ENCODE peak calls at places on chromosome 14, in seven cellular contexts. Z is occipital lobe; M is cardiac muscle cell; Y is fibroblast of gingiva; X is activated naive CD4-positive, alpha-beta T cell treated with anti-CD3 and anti-CD28 coated beads, Interleukin-2, amount 10 ng/mL, durations not matched to agents 7 days and 5 days; L is T47D; A is heart left ventricle. R is an unnamed sample.

GRCh38 chr14:67483599-67484270 is 4.8 kb downstream of the TMEM229B start:
- DNase-seq in Z (no peak), M (no peak), L (no peak), X (no peak), Y (no peak), A (no peak), R (no peak)

GRCh38 chr14:94548999-94549985 is 11.9 kb upstream of the SERPINA4 start:
- DNase-seq in L (peak), M (peak), A (peak), X (peak), Y (peak), Z (peak), R (peak)

GRCh38 chr14:101737414-101738367 is 23.8 kb upstream of the PPP2R5C start:
- DNase-seq in L (no peak), Y (no peak), Z (no peak), A (no peak), M (no peak), X (peak), R (no peak)

GRCh38 chr14:69792887-69793421 is 4.1 kb downstream of the SLC10A1 start:
- DNase-seq in Z (no peak), X (no peak), L (no peak), Y (no peak), M (no peak), A (no peak), R (no peak)

GRCh38 chr14:75982724-75983358 is 1.0 kb upstream of the TGFB3 start:
- DNase-seq in Z (peak), M (no peak), L (peak), X (no peak), Y (peak), A (peak), R (peak)

GRCh38 chr14:98607341-98607910 is 664.6 kb downstream of the BCL11B start:
- DNase-seq in Y (no peak), X (no peak), M (no peak), A (no peak), L (no peak), Z (no peak), R (no peak)

GRCh38 chr14:101560534-101561113 is 671 bp upstream of the DIO3 start:
- DNase-seq in Y (no peak), L (no peak), A (no peak), X (no peak), M (no peak), Z (no peak), R (no peak)

GRCh38 chr14:87133073-87133815 is 859.7 kb downstream of the GALC start:
- DNase-seq in L (no peak), M (peak), Z (no peak), X (no peak), A (peak), Y (peak), R (peak)

GRCh38 chr14:20632831-20633771 is 8.4 kb downstream of the OR6S1 start:
- DNase-seq in L (peak), A (no peak), Z (no peak), Y (peak), M (peak), X (peak), R (peak)

GRCh38 chr14:106024983-106025604 is 498.7 kb downstream of the TMEM121 start:
- DNase-seq in L (no peak), A (no peak), M (no peak), Z (no peak), Y (no peak), X (peak), R (no peak)

GRCh38 chr14:38198425-38198824 is 9.3 kb upstream of the SSTR1 start:
- DNase-seq in Y (no peak), A (no peak), M (no peak), Z (no peak), X (no peak), L (no peak), R (no peak)

GRCh38 chr14:34030864-34031263 is 80.0 kb upstream of the EGLN3 start:
- DNase-seq in L (no peak), A (peak), X (no peak), M (no peak), Y (peak), Z (peak), R (peak)

GRCh38 chr14:105888151-105888550 is 361.8 kb downstream of the TMEM121 start:
- DNase-seq in L (no peak), A (no peak), X (peak), M (no peak), Z (no peak), Y (no peak), R (no peak)

GRCh38 chr14:58428011-58428807 is 690 bp downstream of the KIAA0586 start:
- DNase-seq in A (no peak), Y (peak), L (peak), Z (no peak), M (peak), X (peak), R (peak)

GRCh38 chr14:100374270-100374669 is 51.1 kb downstream of the SLC25A47 start:
- DNase-seq in M (no peak), A (no peak), Y (no peak), X (no peak), Z (no peak), L (no peak), R (no peak)

GRCh38 chr14:103735439-103735814 is 19.8 kb downstream of the ZFYVE21 start:
- DNase-seq in Z (no peak), L (peak), Y (no peak), A (no peak), X (no peak), M (no peak), R (no peak)

GRCh38 chr14:88422919-88423318 is 37.5 kb downstream of the SPATA7 start:
- DNase-seq in X (no peak), L (no peak), Z (no peak), A (no peak), Y (peak), M (no peak), R (peak)

GRCh38 chr14:91942946-91943345 is 4.5 kb downstream of the FBLN5 start:
- DNase-seq in L (no peak), M (no peak), A (no peak), Y (no peak), X (no peak), Z (no peak), R (no peak)